ENCODE peak calls at places on chromosome 2, in ten cellular contexts. I is colonic mucosa; Y is activated CD4-positive, alpha-beta T cell treated with anti-CD3 and anti-CD28 coated beads, Interleukin-2, amount 50 U/mL, for 1 hour; T is progenitor cell of endocrine pancreas; A is foreskin fibroblast; L is NCI-H1105; Q is substantia nigra; Z is GM04504; O is GDM1; W is mucosa of descending colon. M is an unnamed sample.

GRCh38 chr2:239429473-239430350 is 28.9 kb upstream of the HDAC4 start:
- DNase-seq in I (no peak), Y (no peak), T (no peak), A (peak), L (no peak), Q (no peak), Z (no peak), O (no peak), W (no peak), M (no peak)

GRCh38 chr2:100271210-100271609 is 51.1 kb downstream of the LONRF2 start:
- DNase-seq in I (no peak), Y (no peak), T (no peak), A (no peak), L (no peak), Q (no peak), Z (no peak), O (no peak), W (no peak), M (no peak)

GRCh38 chr2:18559941-18560796 is at the start of gene RDH14:
- DNase-seq in I (peak), Y (peak), T (peak), A (peak), L (peak), Q (peak), Z (peak), O (peak), W (peak), M (peak)

GRCh38 chr2:235675678-235676535 is 182.1 kb downstream of the AGAP1 start:
- DNase-seq in I (no peak), Y (no peak), T (no peak), A (peak), L (no peak), Q (no peak), Z (no peak), O (no peak), W (no peak), M (no peak)

GRCh38 chr2:7071916-7072556 is 154.8 kb downstream of the RNF144A start:
- DNase-seq in I (no peak), Y (no peak), T (no peak), A (no peak), L (no peak), Q (no peak), Z (no peak), O (peak), W (no peak), M (no peak)

GRCh38 chr2:180722551-180723239 is 257.7 kb upstream of the UBE2E3 start:
- DNase-seq in I (no peak), Y (no peak), T (no peak), A (peak), L (no peak), Q (no peak), Z (peak), O (no peak), W (peak), M (no peak)

GRCh38 chr2:172811027-172811426 is 75.4 kb downstream of the RAPGEF4 start:
- DNase-seq in I (no peak), Y (no peak), T (no peak), A (peak), L (no peak), Q (no peak), Z (no peak), O (no peak), W (peak), M (peak)

GRCh38 chr2:175932675-175933074 is 69.4 kb downstream of the LNPK start:
- DNase-seq in I (no peak), Y (no peak), T (no peak), A (peak), L (no peak), Q (no peak), Z (no peak), O (no peak), W (no peak), M (no peak)

GRCh38 chr2:32946314-32947075 is at the start of gene LTBP1:
- DNase-seq in I (peak), Y (peak), T (peak), A (peak), L (peak), Q (no peak), Z (no peak), O (peak), W (peak), M (peak)

GRCh38 chr2:88247531-88247930 is 77.4 kb downstream of the THNSL2 start:
- DNase-seq in I (no peak), Y (no peak), T (no peak), A (no peak), L (no peak), Q (no peak), Z (no peak), O (no peak), W (no peak), M (no peak)

GRCh38 chr2:37599688-37600525 is 71.5 kb downstream of the CDC42EP3 start:
- DNase-seq in I (no peak), Y (peak), T (no peak), A (no peak), L (no peak), Q (no peak), Z (no peak), O (no peak), W (peak), M (no peak)

GRCh38 chr2:218867900-218868299 is 8.3 kb downstream of the WNT6 start:
- DNase-seq in I (no peak), Y (no peak), T (no peak), A (no peak), L (no peak), Q (no peak), Z (no peak), O (no peak), W (no peak), M (no peak)

GRCh38 chr2:80971-81736 is 34.8 kb upstream of the FAM110C start:
- DNase-seq in I (no peak), Y (no peak), T (no peak), A (no peak), L (no peak), Q (no peak), Z (no peak), O (no peak), W (no peak), M (no peak)

GRCh38 chr2:29215739-29216608 is 100.8 kb downstream of the CLIP4 start:
- DNase-seq in I (no peak), Y (no peak), T (no peak), A (no peak), L (no peak), Q (no peak), Z (no peak), O (no peak), W (no peak), M (no peak)

GRCh38 chr2:232204457-232204931 is 174.1 kb upstream of the ALPP start:
- DNase-seq in I (no peak), Y (no peak), T (no peak), A (peak), L (no peak), Q (no peak), Z (peak), O (no peak), W (no peak), M (peak)